ENCODE peak calls at places on chromosomes 6 and 20, in six cellular contexts. U, R, X, N, W and H are unnamed samples.
A peak's percentile ranks its signal among the peaks of the same experiment; 100 is the strongest.

GRCh38 chr6:38671885-38672467 is 31.0 kb downstream of the GLO1 start:
- DNase-seq in X (no peak), U (peak; percentile 75), R (no peak), W (peak; percentile 77), N (peak; percentile 44), H (no peak)

GRCh38 chr6:41489284-41489851 is 56.8 kb upstream of the FOXP4 start:
- DNase-seq in W (peak; percentile 35), U (no peak), N (no peak), R (no peak), X (no peak), H (no peak)

GRCh38 chr20:10654630-10655029 is 19.2 kb downstream of the JAG1 start:
- DNase-seq in W (no peak), X (no peak), N (peak; percentile 67), U (peak; percentile 47), R (no peak), H (no peak)

GRCh38 chr20:52193133-52193532 is 1.6 kb upstream of the ZFP64 start:
- DNase-seq in W (no peak), U (no peak), N (no peak), R (no peak), X (no peak), H (no peak)

GRCh38 chr6:68559052-68559451 is 76.0 kb upstream of the ADGRB3 start:
- DNase-seq in N (no peak), X (no peak), W (peak; percentile 77), R (no peak), U (no peak), H (no peak)

GRCh38 chr6:128305228-128305627 is 215.2 kb downstream of the PTPRK start:
- DNase-seq in R (no peak), U (no peak), N (no peak), X (no peak), W (peak; percentile 38), H (no peak)

GRCh38 chr6:157555795-157556645 is 175.0 kb downstream of the ZDHHC14 start:
- DNase-seq in W (no peak), R (no peak), N (no peak), X (no peak), U (no peak), H (no peak)

GRCh38 chr6:121394151-121394550 is 41.3 kb upstream of the GJA1 start:
- DNase-seq in U (no peak), X (no peak), R (no peak), W (no peak), N (no peak), H (no peak)

GRCh38 chr20:32358632-32358882 is 426 bp downstream of the ASXL1 start:
- DNase-seq in R (no peak), X (no peak), U (no peak), N (no peak), W (no peak), H (no peak)

GRCh38 chr6:162416307-162416706 is 311.3 kb downstream of the PRKN start:
- DNase-seq in W (no peak), U (no peak), X (no peak), R (no peak), N (no peak), H (no peak)

GRCh38 chr20:1707588-1708449 is 50.2 kb upstream of the SIRPG start:
- DNase-seq in W (no peak), R (no peak), U (no peak), N (no peak), X (no peak), H (no peak)

GRCh38 chr20:47662483-47663353 is 122.6 kb downstream of the SULF2 start:
- DNase-seq in X (no peak), N (no peak), W (no peak), R (no peak), U (no peak), H (no peak)

GRCh38 chr6:84415517-84415916 is 188.1 kb upstream of the CEP162 start:
- DNase-seq in X (no peak), N (no peak), R (no peak), U (no peak), W (no peak), H (no peak)

GRCh38 chr20:51500311-51500710 is 42.2 kb downstream of the NFATC2 start:
- DNase-seq in X (no peak), U (peak; percentile 87), N (no peak), R (no peak), W (no peak), H (no peak)

GRCh38 chr6:31114540-31114876 is at the start of gene PSORS1C1:
- DNase-seq in U (peak; percentile 6), R (peak; percentile 84), X (peak; percentile 46), W (peak; percentile 93), N (peak; percentile 92), H (no peak)

GRCh38 chr6:21922086-21922485 is 328.5 kb downstream of the SOX4 start:
- DNase-seq in N (no peak), U (no peak), W (peak; percentile 20), X (no peak), R (no peak), H (no peak)

GRCh38 chr20:21391495-21392298 is 5.6 kb downstream of the NKX2-4 start:
- DNase-seq in R (no peak), W (no peak), U (peak; percentile 44), N (no peak), X (no peak), H (peak; percentile 82)

GRCh38 chr6:44219053-44219814 is 2.5 kb downstream of the MYMX start:
- DNase-seq in U (peak; percentile 90), W (peak; percentile 63), R (peak; percentile 87), X (no peak), N (no peak), H (no peak)

GRCh38 chr6:87660226-87660886 is 41.7 kb downstream of the AKIRIN2 start:
- DNase-seq in U (no peak), N (peak; percentile 70), W (peak; percentile 73), R (no peak), X (no peak), H (no peak)

DNA sequence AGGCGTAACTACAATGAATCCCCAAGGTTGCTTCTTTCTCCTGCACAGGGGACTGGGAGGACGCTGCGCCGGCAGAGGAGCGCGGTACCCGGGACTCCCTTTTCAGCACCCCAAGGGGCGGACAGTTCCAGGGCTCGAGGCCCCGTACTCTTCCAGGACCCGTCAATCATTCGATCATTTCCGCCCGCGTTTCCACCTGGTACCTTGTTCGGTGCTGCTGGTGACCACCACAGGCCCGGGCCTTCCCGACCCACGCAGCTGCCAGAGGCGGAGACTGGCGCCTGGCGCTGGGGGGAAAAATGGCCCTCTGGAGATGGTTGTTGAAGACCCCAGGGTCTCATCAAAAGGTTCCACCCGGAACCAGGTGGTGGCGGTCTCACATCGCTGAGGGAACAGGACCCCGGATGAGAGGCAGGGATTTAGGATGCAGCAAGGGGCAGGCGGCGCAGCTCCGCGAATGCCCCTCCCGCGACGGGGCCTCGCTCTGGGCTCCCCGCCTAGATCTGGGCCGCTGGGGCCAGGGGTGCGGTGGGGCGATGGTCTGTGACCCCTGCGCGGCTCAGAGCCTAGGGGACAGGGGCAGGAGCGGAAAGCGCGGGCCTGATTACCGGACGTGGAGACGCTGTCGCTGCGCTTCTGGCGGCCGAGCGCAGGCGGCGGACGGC is 744 bp downstream of the VSX1 start:
- DNase-seq in N (no peak), R (no peak), X (no peak), W (no peak), U (peak; percentile 56), H (no peak)
- TF ChIP-seq CTCF in N (peak; percentile 2), R (no peak), X (no peak), W (no peak), U (no peak), H (peak; percentile 30)

DNA sequence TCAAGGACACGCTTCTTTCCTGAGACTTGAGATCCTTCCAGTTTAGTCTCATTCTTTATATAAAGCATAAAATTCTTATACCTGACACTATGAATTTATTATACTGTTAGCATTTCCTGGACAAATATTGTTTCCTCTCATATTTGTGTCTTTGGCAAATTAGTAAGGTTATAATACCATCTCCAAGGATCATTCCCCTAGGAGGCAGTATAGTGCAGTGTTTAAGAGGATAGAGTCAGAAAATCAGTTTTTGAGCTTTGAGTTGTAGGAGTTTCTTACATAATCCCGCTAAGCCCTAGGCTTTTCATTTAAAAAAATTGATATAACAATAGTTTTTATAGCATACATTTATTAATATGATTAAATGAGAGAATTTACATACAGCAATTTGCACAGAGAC is 510.8 kb downstream of the TENT5A start:
- DNase-seq in R (no peak), N (no peak), X (no peak), W (peak; percentile 49), U (peak; percentile 6), H (no peak)
- TF ChIP-seq CTCF in R (no peak), N (peak; percentile 38), X (no peak), W (peak; percentile 38), U (peak; percentile 10), H (peak; percentile 85)

GRCh38 chr20:40945189-40945588 is 83.4 kb upstream of the TOP1 start:
- DNase-seq in W (no peak), U (no peak), R (no peak), X (no peak), N (no peak), H (no peak)

GRCh38 chr20:40948352-40949267 is 80.0 kb upstream of the TOP1 start:
- DNase-seq in N (no peak), X (no peak), W (peak; percentile 39), R (no peak), U (no peak), H (no peak)

GRCh38 chr20:40942775-40943174 is 85.8 kb upstream of the TOP1 start:
- DNase-seq in X (no peak), R (no peak), W (no peak), N (no peak), U (no peak), H (no peak)

GRCh38 chr20:40943591-40943990 is 85.0 kb upstream of the TOP1 start:
- DNase-seq in X (no peak), R (no peak), W (no peak), N (no peak), U (no peak), H (no peak)

DNA sequence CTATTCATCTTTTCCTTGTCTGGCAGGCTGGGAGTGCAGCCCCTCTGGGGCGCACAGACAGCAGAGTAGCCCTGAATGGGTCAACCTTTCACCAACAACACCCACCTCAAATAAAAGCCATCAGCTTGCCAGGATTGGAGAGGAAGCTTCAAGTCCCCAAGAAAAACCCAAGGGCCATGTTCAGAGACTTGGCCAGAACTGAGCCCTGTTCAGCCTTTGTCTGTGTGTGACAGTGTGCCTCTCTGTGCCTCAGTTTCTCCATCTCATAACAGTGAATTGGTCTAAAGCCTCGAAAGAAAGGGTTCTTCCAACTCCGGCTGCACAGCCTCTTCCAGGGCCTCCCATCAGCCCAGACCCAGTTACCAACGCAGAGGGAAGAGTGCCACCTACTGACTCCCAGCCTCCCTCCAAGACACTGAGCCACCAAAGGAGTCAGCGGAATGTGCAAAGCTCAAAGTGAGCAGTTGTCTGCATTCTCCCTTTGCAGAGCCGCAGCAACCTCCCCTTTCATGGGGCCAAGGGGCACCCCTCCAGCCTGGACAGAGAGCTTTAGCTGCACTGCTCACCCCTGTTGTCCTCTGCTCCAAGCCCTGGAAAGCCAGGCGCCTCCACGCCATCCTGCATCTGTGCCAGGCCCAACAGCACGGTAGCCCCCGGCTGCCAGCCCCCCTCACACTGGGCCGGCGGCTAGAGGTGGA is 82.7 kb upstream of the TOP1 start:
- DNase-seq in N (peak; percentile 60), R (no peak), X (no peak), W (peak; percentile 75), U (peak; percentile 64), H (no peak)
- TF ChIP-seq CTCF in N (peak; percentile 85), R (no peak), X (no peak), W (peak; percentile 83), U (peak; percentile 37), H (peak; percentile 82)

DNA sequence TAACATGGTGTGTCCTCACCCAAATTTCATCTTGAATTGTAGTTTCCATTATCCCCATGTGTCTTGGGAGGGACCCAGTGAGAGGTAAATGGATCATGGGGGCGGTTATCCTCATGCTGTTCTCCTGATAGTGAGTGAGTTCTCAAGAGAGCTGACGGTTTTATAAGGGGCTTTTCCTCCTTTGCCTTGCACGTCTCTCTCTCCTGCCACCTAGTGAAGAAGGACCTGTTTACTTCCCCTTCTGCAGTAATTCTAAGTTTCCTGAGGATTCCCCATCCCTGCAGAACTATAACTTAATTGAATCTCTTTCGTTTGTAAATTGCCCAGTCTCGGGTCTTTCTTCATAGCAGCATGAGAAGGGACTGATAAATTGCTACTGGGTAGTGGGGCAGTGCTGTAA is 789.3 kb downstream of the FRK start:
- DNase-seq in N (no peak), X (no peak), R (no peak), W (no peak), U (no peak), H (no peak)
- TF ChIP-seq CTCF in N (no peak), X (no peak), R (no peak), W (no peak), U (no peak), H (peak; percentile 35)